ENCODE peak calls at places on chromosome 17, in four cellular contexts. K is A673, Y is left ventricle myocardium inferior, X is cardiac muscle cell. B is an unnamed sample.

GRCh38 chr17:81870155-81870977 is 771 bp downstream of the ARHGDIA start:
- DNase-seq in X (peak; percentile 58), Y (no peak), K (peak; percentile 64), B (no peak)

GRCh38 chr17:79014158-79014758 is 4.7 kb upstream of the CANT1 start:
- DNase-seq in Y (no peak), K (no peak), X (no peak), B (no peak)

GRCh38 chr17:72614476-72614870 is 478.0 kb downstream of the SLC39A11 start:
- DNase-seq in X (no peak), Y (no peak), K (no peak), B (no peak)

GRCh38 chr17:79026345-79027273 is 2.6 kb downstream of the C1QTNF1 start:
- DNase-seq in X (peak; percentile 85), K (peak; percentile 71), Y (peak; percentile 63), B (no peak)

GRCh38 chr17:59439711-59440110 is 108.3 kb downstream of the YPEL2 start:
- DNase-seq in X (no peak), Y (no peak), K (no peak), B (no peak)

GRCh38 chr17:77644181-77644972 is 314.1 kb upstream of the TNRC6C start:
- DNase-seq in Y (no peak), K (no peak), X (no peak), B (no peak)

GRCh38 chr17:63477471-63478440 is 895 bp downstream of the ACE start:
- DNase-seq in K (peak; percentile 76), Y (no peak), X (peak; percentile 18), B (no peak)

GRCh38 chr17:75524971-75525805 is at the start of gene LLGL2:
- DNase-seq in K (peak; percentile 92), Y (peak; percentile 67), X (peak; percentile 60), B (peak; percentile 48)

GRCh38 chr17:59668816-59669215 is 38.4 kb downstream of the PTRH2 start:
- DNase-seq in K (peak; percentile 14), Y (no peak), X (peak; percentile 90), B (no peak)

GRCh38 chr17:80892900-80893603 is 98.6 kb upstream of the CHMP6 start:
- DNase-seq in K (no peak), Y (no peak), X (peak; percentile 51), B (no peak)

GRCh38 chr17:49680314-49680713 is 2.4 kb upstream of the SPOP start:
- DNase-seq in Y (no peak), X (no peak), K (no peak), B (no peak)

GRCh38 chr17:56994009-56994792 is 16.3 kb downstream of the SCPEP1 start:
- DNase-seq in Y (no peak), K (no peak), X (peak; percentile 49), B (no peak)

GRCh38 chr17:38533241-38533640 is 72.5 kb downstream of the SRCIN1 start:
- DNase-seq in K (no peak), Y (no peak), X (no peak), B (no peak)

GRCh38 chr17:32926183-32926582 is 1.8 kb upstream of the TMEM98 start:
- DNase-seq in X (no peak), Y (no peak), K (no peak), B (no peak)

GRCh38 chr17:81062014-81062413 is 27.1 kb downstream of the BAIAP2 start:
- DNase-seq in X (no peak), Y (no peak), K (no peak), B (no peak)

GRCh38 chr17:73166731-73167581 is 2.1 kb downstream of the SSTR2 start:
- DNase-seq in K (no peak), X (no peak), Y (no peak), B (no peak)

GRCh38 chr17:7348478-7349242 is 3.3 kb upstream of the KCTD11 start:
- DNase-seq in X (peak; percentile 62), Y (no peak), K (no peak), B (no peak)

GRCh38 chr17:65418622-65419021 is 142.8 kb downstream of the AXIN2 start:
- DNase-seq in Y (no peak), X (no peak), K (no peak), B (no peak)
- TF ChIP-seq CTCF in Y (peak; percentile 58), X (no peak), K (peak; percentile 38), B (no peak)

GRCh38 chr17:44205962-44206824 is 6.5 kb upstream of the ATXN7L3 start:
- DNase-seq in Y (no peak), X (no peak), K (no peak), B (no peak)
- TF ChIP-seq CTCF in Y (no peak), X (no peak), K (no peak), B (peak; percentile 22)

DNA sequence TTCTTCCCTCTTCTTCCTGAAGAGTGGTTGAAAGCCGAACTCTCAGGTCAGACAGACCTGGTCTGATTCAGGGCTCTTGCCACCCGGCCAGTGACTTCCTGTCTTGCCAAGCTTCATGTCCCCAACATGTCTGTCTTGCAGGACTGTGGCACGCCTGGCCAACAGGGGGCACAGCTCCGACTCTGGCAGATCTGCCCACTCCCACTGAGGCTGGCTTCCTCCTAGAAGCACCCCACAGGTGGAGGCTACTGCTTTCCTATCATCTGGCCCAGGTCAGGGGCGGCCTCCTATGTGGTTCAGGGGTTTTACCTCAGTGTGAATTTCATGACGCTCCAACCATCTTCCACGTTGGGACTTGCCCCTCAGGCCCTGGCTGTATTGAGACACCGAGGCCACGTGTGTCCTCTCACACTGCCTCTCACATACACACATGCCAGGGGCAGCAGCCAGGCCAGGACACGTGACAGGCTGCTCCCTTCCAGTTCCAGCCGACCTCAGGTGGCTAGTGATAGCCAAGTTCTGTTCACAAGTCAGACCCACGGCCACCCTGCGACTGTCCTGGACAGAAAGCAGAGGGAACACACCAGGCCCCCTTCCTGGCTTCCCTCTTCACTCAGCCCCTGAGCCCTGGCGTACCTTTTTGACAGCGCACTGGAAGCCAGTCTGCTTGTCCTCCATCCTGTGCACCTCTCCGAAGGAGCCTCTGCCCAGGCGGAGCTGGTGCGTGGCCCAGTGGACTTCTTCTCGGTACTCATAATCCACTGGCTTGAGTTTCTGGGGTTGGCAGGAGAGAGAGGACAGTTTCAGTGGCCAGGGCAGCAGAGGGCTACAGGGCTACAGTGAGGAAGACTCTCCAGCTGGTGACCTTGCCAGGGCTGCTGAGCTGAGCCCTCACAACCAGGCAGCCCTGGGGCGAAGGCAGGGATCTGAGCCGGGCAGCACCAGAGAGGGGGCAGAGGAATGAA is 22.6 kb upstream of the SPATA32 start:
- DNase-seq in K (no peak), X (no peak), Y (peak; percentile 75), B (no peak)
- TF ChIP-seq CTCF in K (no peak), X (peak; percentile 20), Y (peak; percentile 33), B (peak; percentile 23)

DNA sequence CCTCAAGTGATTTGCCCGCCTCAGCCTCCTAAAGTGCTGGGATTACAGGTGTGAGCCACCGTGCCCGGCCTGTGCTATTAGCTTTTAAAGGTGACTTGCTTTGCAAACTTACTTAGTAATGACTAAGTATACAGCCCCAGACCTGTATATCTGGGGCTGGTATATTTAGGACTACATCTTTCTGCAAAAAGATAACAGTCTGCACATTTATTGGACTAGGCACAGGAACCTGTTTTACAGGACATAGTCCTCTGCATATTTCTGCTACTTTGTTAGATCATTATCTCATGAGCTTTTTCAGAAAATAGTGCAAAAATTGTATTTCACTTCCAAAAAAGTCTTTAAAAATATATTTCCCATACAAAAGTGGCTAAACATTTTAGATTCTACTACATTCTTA is 1.3 kb downstream of the KRT24 start:
- DNase-seq in X (no peak), Y (no peak), K (no peak), B (no peak)
- TF ChIP-seq CTCF in X (no peak), Y (no peak), K (no peak), B (no peak)

B was measured in neural crest cell.